ENCODE peak calls at places on chromosome 11, in nine cellular contexts. I, X, G, H, W, D, Q, T and L are unnamed samples. For H3K4me1, the result is how much of the 10 kb centered on the place peaks cover.

GRCh38 chr11:78364128-78364751 is 53.4 kb downstream of the GAB2 start:
- DNase-seq in I (no peak), X (no peak), G (no peak), H (no peak), W (no peak), D (no peak), Q (no peak), T (no peak), L (no peak)

GRCh38 chr11:25927391-25927790 is 404.5 kb upstream of the ANO3 start:
- DNase-seq in I (no peak), X (no peak), G (no peak), H (peak), W (no peak), D (no peak), Q (no peak), T (no peak), L (no peak)

GRCh38 chr11:123642435-123642834 is 12.0 kb downstream of the SCN3B start:
- DNase-seq in I (no peak), X (no peak), G (no peak), H (no peak), W (no peak), D (no peak), Q (no peak), T (no peak), L (no peak)

GRCh38 chr11:46513934-46514342 is 79.9 kb downstream of the AMBRA1 start:
- DNase-seq in I (peak), X (peak), G (peak), H (no peak), W (no peak), D (peak), Q (no peak), T (peak), L (no peak)

GRCh38 chr11:17822021-17822781 is 87.6 kb downstream of the KCNC1 start:
- DNase-seq in I (no peak), X (peak), G (peak), H (no peak), W (no peak), D (no peak), Q (no peak), T (no peak), L (no peak)

GRCh38 chr11:47348859-47349258 is 3.6 kb downstream of the MYBPC3 start:
- DNase-seq in I (no peak), X (no peak), G (peak), H (peak), W (no peak), D (no peak), Q (no peak), T (no peak), L (no peak)

GRCh38 chr11:102220728-102221467 is 96.4 kb upstream of the BIRC3 start:
- DNase-seq in I (no peak), X (no peak), G (peak), H (no peak), W (no peak), D (no peak), Q (no peak), T (no peak), L (no peak)

GRCh38 chr11:12725863-12726666 is 51.8 kb downstream of the TEAD1 start:
- DNase-seq in I (no peak), X (no peak), G (peak), H (no peak), W (no peak), D (no peak), Q (no peak), T (no peak), L (no peak)

GRCh38 chr11:24592342-24592741 is 95.5 kb downstream of the LUZP2 start:
- DNase-seq in I (no peak), X (no peak), G (peak), H (no peak), W (no peak), D (no peak), Q (no peak), T (no peak), L (no peak)

GRCh38 chr11:70084046-70084984 is 6.2 kb downstream of the ANO1 start:
- DNase-seq in I (no peak), X (no peak), G (no peak), H (no peak), W (no peak), D (no peak), Q (no peak), T (no peak), L (no peak)

GRCh38 chr11:126782810-126783209 is 217.8 kb downstream of the KIRREL3 start:
- DNase-seq in I (no peak), X (no peak), G (no peak), H (no peak), W (no peak), D (no peak), Q (no peak), T (no peak), L (no peak)

GRCh38 chr11:45585205-45585604 is 80.2 kb downstream of the CHST1 start:
- DNase-seq in I (no peak), X (no peak), G (no peak), H (no peak), W (no peak), D (no peak), Q (no peak), T (no peak), L (no peak)

GRCh38 chr11:20596629-20597129 is 2.7 kb upstream of the SLC6A5 start:
- DNase-seq in I (no peak), X (no peak), G (no peak), H (peak), W (no peak), D (no peak), Q (no peak), T (no peak), L (no peak)

GRCh38 chr11:5011254-5011653 is 16.6 kb downstream of the OR51L1 start:
- DNase-seq in I (no peak), X (no peak), G (no peak), H (no peak), W (no peak), D (no peak), Q (no peak), T (no peak), L (no peak)

GRCh38 chr11:44402466-44403075 is 92.6 kb upstream of the ALX4 start:
- DNase-seq in I (no peak), X (no peak), G (no peak), H (no peak), W (no peak), D (no peak), Q (no peak), T (no peak), L (no peak)

GRCh38 chr11:65386307-65387081 is at the start of gene FRMD8:
- DNase-seq in I (peak), X (peak), G (peak), H (peak), W (peak), D (peak), Q (peak), T (peak), L (peak)

GRCh38 chr11:34790620-34791019 is 125.6 kb downstream of the APIP start:
- DNase-seq in I (no peak), X (no peak), G (no peak), H (no peak), W (no peak), D (no peak), Q (no peak), T (no peak), L (no peak)

GRCh38 chr11:36469881-36470802 is 39.9 kb downstream of the TRAF6 start:
- DNase-seq in I (no peak), X (no peak), G (peak), H (no peak), W (no peak), D (no peak), Q (no peak), T (no peak), L (no peak)

GRCh38 chr11:65298131-65298535 is 16.5 kb upstream of the CDC42EP2 start:
- DNase-seq in I (peak), X (peak), G (peak), H (no peak), W (no peak), D (peak), Q (no peak), T (no peak), L (no peak)

GRCh38 chr11:61828629-61829407 is 718 bp downstream of the FADS2 start:
- DNase-seq in I (peak), X (peak), G (no peak), H (peak), W (no peak), D (peak), Q (no peak), T (peak), L (peak)

GRCh38 chr11:93903989-93904388 is 53.6 kb upstream of the VSTM5 start:
- DNase-seq in I (no peak), X (no peak), G (no peak), H (peak), W (no peak), D (no peak), Q (no peak), T (no peak), L (no peak)

GRCh38 chr11:45041556-45041955 is 90.9 kb upstream of the TP53I11 start:
- DNase-seq in I (no peak), X (no peak), G (no peak), H (peak), W (no peak), D (no peak), Q (no peak), T (no peak), L (no peak)

GRCh38 chr11:62137881-62138629 is 14.2 kb downstream of the INCENP start:
- DNase-seq in I (no peak), X (no peak), G (no peak), H (no peak), W (no peak), D (no peak), Q (no peak), T (no peak), L (no peak)

GRCh38 chr11:13781153-13781552 is 112.7 kb downstream of the FAR1 start:
- DNase-seq in I (no peak), X (no peak), G (no peak), H (no peak), W (no peak), D (no peak), Q (no peak), T (no peak), L (no peak)

GRCh38 chr11:47518212-47518959 is 34.5 kb downstream of the CELF1 start:
- DNase-seq in I (no peak), X (no peak), G (no peak), H (no peak), W (no peak), D (no peak), Q (no peak), T (no peak), L (no peak)

GRCh38 chr11:121464352-121464946 is 11.7 kb upstream of the SORL1-AS1 start:
- DNase-seq in I (peak), X (peak), G (peak), H (no peak), W (peak), D (peak), Q (peak), T (peak), L (peak)

GRCh38 chr11:45248501-45249011 is 37.6 kb downstream of the SYT13 start:
- DNase-seq in I (no peak), X (no peak), G (no peak), H (no peak), W (no peak), D (no peak), Q (no peak), T (no peak), L (no peak)

GRCh38 chr11:111355956-111356659 is 23.0 kb downstream of the POU2AF1 start:
- DNase-seq in I (no peak), X (no peak), G (no peak), H (no peak), W (no peak), D (no peak), Q (no peak), T (no peak), L (no peak)

DNA sequence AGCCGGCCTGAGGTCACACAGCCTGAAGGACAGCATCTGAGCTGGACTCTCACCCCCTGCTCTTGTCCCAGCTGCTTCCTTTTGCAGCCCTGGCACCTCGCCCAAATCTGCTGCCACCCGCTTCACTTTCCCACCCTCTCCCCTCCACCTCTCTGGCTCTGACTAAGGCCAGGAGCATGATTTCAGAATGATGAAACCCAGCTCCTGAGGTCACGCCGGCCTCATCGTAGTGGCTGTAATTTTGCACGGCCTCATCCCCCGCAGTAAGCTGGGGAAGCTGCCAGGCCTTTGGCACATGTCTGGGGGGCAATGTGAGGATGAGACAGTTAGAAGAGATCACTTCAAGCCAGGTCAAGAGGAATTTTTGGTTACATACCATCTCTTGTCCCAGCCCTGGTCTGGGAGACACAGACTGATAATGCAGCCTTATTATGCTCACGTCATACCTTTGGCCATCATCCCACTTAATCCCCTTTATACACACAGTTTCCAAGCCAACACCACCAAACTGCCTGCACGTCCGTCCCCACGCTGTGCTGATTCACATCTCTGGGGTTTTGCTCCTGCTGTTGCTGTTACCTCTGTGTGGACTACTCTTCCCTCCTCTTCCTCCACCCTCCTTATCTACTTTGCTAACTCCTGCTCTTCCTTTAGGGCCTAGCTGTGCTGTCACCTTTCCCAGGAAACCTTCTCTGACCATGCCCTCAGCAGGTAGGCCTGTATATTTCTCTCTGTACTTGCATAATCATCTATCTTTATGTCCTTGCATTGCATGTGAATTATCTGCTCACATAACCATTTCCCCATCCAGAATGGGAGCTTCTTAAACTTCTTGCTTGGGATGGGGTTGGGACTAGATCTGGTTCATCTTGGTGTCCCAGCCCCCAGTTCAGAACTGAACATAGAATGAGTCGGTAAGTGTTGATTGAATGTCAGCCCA is 58.0 kb downstream of the CHRDL2 start:
- DNase-seq in I (peak), X (peak), G (peak), H (no peak), W (no peak), D (peak), Q (peak), T (no peak), L (no peak)
- H3K27ac ChIP-seq in I (peak), X (peak), G (peak), H (no peak), W (no peak), D (peak), Q (peak), T (no peak), L (no peak)

GRCh38 chr11:108902027-108902469 is 237.2 kb downstream of the DDX10 start:
- DNase-seq in I (no peak), X (no peak), G (no peak), H (no peak), W (no peak), D (no peak), Q (no peak), T (no peak), L (no peak)
- H3K4me3 ChIP-seq in I (no peak), X (no peak), G (no peak), H (no peak), W (no peak), D (no peak), Q (no peak), T (no peak), L (no peak)

GRCh38 chr11:2523821-2524391 is 79.1 kb downstream of the KCNQ1 start:
- DNase-seq in I (no peak), X (peak), G (no peak), H (peak), W (peak), D (no peak), Q (no peak), T (no peak), L (no peak)
- H3K4me1 ChIP-seq in I (under half), X (under half), G (under half), H (under half), W (under half), D (under half), Q (under half), T (under half), L (under half)

GRCh38 chr11:118042126-118042525 is 34.8 kb upstream of the TMPRSS4 start:
- DNase-seq in I (no peak), X (no peak), G (no peak), H (no peak), W (no peak), D (no peak), Q (no peak), T (no peak), L (no peak)
- H3K27ac ChIP-seq in I (no peak), X (no peak), G (no peak), H (no peak), W (no peak), D (no peak), Q (no peak), T (no peak), L (peak)

GRCh38 chr11:8242113-8242475 is 21.6 kb downstream of the LMO1 start:
- DNase-seq in I (no peak), X (no peak), G (no peak), H (no peak), W (no peak), D (no peak), Q (no peak), T (no peak), L (no peak)
- H3K4me3 ChIP-seq in I (no peak), X (no peak), G (no peak), H (no peak), W (no peak), D (no peak), Q (no peak), T (no peak), L (no peak)

GRCh38 chr11:114090976-114091375 is 31.5 kb downstream of the ZBTB16 start:
- DNase-seq in I (no peak), X (no peak), G (no peak), H (no peak), W (no peak), D (no peak), Q (no peak), T (no peak), L (no peak)

GRCh38 chr11:114094516-114094915 is 35.0 kb downstream of the ZBTB16 start:
- DNase-seq in I (no peak), X (no peak), G (no peak), H (no peak), W (no peak), D (no peak), Q (no peak), T (no peak), L (no peak)

GRCh38 chr11:114091791-114092397 is 32.4 kb downstream of the ZBTB16 start:
- DNase-seq in I (no peak), X (no peak), G (no peak), H (peak), W (no peak), D (no peak), Q (no peak), T (no peak), L (no peak)

GRCh38 chr11:114092953-114093352 is 33.4 kb downstream of the ZBTB16 start:
- DNase-seq in I (no peak), X (no peak), G (no peak), H (peak), W (no peak), D (no peak), Q (no peak), T (no peak), L (no peak)

DNA sequence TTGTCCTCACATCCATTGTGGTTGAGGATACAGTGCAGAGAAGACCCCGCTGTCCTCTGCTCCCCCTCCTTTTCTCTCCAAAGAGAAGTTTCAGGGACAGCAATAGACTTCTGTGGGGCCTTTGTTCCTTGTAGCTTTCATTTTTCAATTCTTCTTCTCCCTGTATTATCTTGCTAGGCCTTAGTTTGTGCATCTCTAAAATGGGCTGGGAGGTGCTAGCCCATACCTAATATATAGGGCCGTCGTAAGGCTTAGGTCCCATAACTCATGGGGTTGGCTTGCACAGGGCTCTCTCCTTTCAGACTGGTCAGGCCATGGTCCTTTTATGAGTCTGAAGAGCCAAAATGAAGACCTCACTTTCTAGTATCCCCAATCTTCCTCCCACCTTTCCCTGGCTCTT is 33.0 kb downstream of the ZBTB16 start:
- DNase-seq in I (no peak), X (no peak), G (no peak), H (no peak), W (no peak), D (no peak), Q (no peak), T (no peak), L (no peak)
- H3K4me1 ChIP-seq in I (under half), X (half or more), G (under half), H (half or more), W (under half), D (half or more), Q (under half), T (under half), L (under half)

DNA sequence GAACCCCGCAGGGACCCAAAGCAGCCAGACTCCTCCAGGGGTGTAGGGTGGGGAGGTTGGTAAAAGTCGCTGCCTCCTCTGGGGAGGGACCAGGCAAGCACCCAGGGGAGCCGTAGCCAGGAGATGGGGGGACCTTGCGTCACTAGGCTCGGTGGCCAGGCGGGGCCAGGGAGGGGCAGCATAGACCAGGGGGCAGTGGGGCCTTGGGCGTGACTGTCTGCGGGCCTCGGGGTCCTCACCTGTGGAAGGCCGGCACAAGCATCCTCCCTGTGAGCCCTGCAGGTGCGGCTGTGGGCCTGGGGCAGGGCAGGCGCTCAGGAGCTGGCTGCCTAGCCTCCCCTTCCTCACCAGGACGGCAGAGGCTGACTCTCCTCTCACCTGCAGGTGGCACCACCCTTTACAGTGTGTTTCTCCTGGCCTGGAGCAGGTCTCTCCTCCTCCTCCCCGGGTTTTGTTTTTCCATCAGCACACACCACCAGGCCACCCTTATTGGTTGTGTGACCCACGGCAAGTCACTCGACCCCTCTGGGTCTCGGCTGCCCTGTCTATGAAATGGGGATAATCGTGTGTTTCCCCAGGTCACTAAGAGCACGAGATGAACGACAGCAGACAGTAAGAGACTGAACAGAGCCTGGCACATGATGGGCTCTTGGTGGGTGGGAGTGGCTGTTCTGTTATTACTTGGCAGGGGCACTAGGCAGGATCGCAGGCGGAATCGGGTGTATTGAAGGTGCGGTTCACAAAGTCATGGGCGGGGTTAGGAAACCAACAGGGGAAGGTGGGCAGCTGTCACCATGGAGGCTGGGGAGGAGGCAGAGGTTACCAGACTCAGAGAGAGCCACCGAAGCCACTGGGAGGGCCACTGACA is 52.7 kb downstream of the FLRT1 start:
- DNase-seq in I (no peak), X (no peak), G (no peak), H (peak), W (no peak), D (no peak), Q (no peak), T (peak), L (no peak)
- H3K27ac ChIP-seq in I (no peak), X (no peak), G (no peak), H (no peak), W (no peak), D (no peak), Q (no peak), T (no peak), L (no peak)

DNA sequence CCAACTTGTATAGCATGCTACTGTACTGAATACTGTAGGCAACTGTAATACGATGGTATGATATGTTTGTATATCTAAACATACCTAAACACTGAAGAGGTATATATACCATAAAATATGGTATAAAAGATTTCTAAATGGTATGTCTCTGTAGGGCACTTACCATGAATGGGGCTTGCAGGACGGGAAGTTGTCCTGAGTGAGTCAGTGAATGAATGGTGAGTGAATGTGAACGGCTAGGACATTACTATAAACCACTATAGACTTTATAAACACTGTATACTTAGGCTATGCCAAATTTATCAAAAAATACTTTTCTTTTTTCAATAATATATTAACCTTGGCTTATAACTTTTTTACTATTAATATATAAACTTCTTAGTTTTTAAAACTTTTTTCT is 66.8 kb downstream of the ZC3H12C start:
- DNase-seq in I (no peak), X (no peak), G (peak), H (no peak), W (no peak), D (no peak), Q (no peak), T (no peak), L (no peak)
- H3K4me3 ChIP-seq in I (no peak), X (no peak), G (no peak), H (no peak), W (no peak), D (no peak), Q (no peak), T (no peak), L (no peak)

GRCh38 chr11:73217131-73217809 is 811 bp upstream of the P2RY2 start:
- DNase-seq in I (peak), X (peak), G (no peak), H (peak), W (no peak), D (no peak), Q (no peak), T (no peak), L (no peak)
- H3K4me1 ChIP-seq in I (under half), X (half or more), G (under half), H (under half), W (under half), D (under half), Q (under half), T (under half), L (under half)